ENCODE peak calls at places on chromosomes 13 and 19, in ten cellular contexts. E, T, V, Q, J, X, O, B, W and L are unnamed samples.
A peak's percentile ranks its signal among the peaks of the same experiment; 100 is the strongest.

GRCh38 chr19:39199025-39199424 is 2.3 kb downstream of the NCCRP1 start:
- DNase-seq in X (no peak), Q (no peak), J (peak; percentile 34), B (peak; percentile 66), T (no peak), E (peak; percentile 18), W (no peak), V (no peak), O (no peak), L (peak; percentile 67)

GRCh38 chr13:110387451-110388140 is 80.5 kb downstream of the COL4A2 start:
- DNase-seq in O (peak; percentile 62), J (no peak), Q (no peak), B (no peak), W (no peak), E (no peak), T (peak; percentile 37), X (no peak), V (peak; percentile 64), L (peak; percentile 91)

GRCh38 chr19:5154129-5154798 is 185.4 kb downstream of the KDM4B start:
- DNase-seq in B (peak; percentile 82), T (no peak), Q (no peak), X (peak; percentile 77), O (peak; percentile 81), J (peak; percentile 52), E (no peak), W (no peak), V (no peak), L (peak; percentile 65)

GRCh38 chr13:90461398-90461797 is 886.1 kb upstream of the MIR17HG start:
- DNase-seq in X (no peak), Q (no peak), B (no peak), O (no peak), V (no peak), E (no peak), W (no peak), J (no peak), T (no peak), L (no peak)

GRCh38 chr19:4374451-4375163 is 25.7 kb downstream of the SH3GL1 start:
- DNase-seq in V (no peak), Q (peak; percentile 63), X (peak; percentile 92), O (no peak), J (peak; percentile 73), E (peak; percentile 67), B (no peak), T (no peak), W (no peak), L (peak; percentile 93)

GRCh38 chr13:63184693-63185092 is 1769.0 kb upstream of the PCDH20 start:
- DNase-seq in O (peak; percentile 84), J (no peak), V (no peak), E (no peak), T (no peak), X (no peak), B (no peak), W (peak; percentile 76), Q (peak; percentile 24), L (no peak)

GRCh38 chr13:99282264-99283231 is 24.4 kb upstream of the GPR18 start:
- DNase-seq in E (no peak), V (no peak), B (no peak), Q (no peak), O (no peak), W (no peak), J (no peak), T (no peak), X (no peak), L (no peak)

GRCh38 chr13:102325321-102325720 is 76.5 kb downstream of the FGF14 start:
- DNase-seq in E (no peak), O (no peak), V (no peak), B (no peak), Q (no peak), X (no peak), W (no peak), J (no peak), T (no peak), L (no peak)

GRCh38 chr13:40613192-40613818 is 53.1 kb downstream of the FOXO1 start:
- DNase-seq in O (no peak), Q (no peak), B (no peak), W (no peak), V (no peak), E (peak; percentile 70), X (no peak), T (peak; percentile 30), J (peak; percentile 56), L (peak; percentile 79)

GRCh38 chr13:105783261-105783660 is 752.2 kb downstream of the EFNB2 start:
- DNase-seq in T (no peak), W (no peak), O (no peak), E (no peak), V (no peak), J (no peak), X (no peak), B (no peak), Q (no peak), L (no peak)

GRCh38 chr19:37725181-37725580 is 5.6 kb upstream of the ZNF607 start:
- DNase-seq in V (no peak), O (no peak), X (no peak), Q (no peak), W (no peak), B (no peak), E (no peak), T (no peak), J (no peak), L (no peak)

GRCh38 chr13:73254827-73255226 is 196.0 kb downstream of the KLF5 start:
- DNase-seq in V (no peak), E (peak; percentile 1), J (no peak), X (no peak), B (no peak), Q (no peak), T (no peak), W (no peak), O (no peak), L (no peak)

GRCh38 chr13:97242755-97243497 is 20.8 kb downstream of the MBNL2 start:
- DNase-seq in X (no peak), E (peak; percentile 43), Q (no peak), T (no peak), O (no peak), B (no peak), W (no peak), V (no peak), J (no peak), L (no peak)

DNA sequence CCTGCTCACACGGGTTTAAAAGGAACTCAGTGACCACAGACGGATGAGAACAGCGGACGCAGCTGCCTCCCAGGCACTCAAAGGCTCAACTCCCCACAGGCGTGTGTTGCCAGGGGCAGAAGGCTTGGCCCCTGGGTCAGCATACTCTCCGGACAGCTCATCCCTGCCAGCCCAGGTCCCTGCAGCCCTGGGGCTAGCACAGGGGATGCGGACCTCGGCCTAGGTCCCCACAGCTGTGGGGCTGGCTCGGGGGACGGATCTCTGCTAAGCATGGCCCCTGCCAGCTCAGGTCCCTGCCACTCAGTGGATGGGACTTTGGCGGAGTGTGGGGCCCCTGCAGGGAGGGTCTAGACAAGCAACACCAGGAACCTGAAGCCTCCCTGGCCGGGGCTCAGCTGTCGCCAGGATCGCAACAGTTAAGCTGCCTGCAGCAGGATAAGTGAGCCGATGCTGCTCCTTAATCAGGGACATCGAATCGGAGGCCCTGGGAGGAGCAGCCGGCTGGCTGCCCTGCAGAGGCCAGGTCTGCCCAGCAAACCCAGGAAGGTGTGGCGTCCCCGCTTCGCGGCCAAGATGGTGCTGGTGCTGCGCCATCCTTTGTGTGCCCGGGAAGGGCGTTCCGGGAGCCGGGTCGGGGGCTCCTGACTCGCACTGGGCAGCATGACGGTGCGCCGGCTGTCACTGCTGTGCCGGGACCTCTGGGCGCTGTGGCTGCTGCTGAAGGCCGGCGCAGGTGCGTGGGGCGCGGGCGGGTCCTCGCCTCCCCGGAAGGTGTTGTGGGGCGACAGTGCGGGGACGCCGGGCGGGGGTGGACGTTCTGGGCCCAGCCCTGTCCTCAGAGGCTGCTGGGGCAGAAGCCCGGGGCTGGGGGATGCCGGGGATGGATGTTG is 32.5 kb downstream of the MCF2L start:
- DNase-seq in Q (no peak), B (peak; percentile 95), J (peak; percentile 68), O (peak; percentile 36), X (no peak), V (no peak), T (peak; percentile 79), W (no peak), E (no peak), L (no peak)
- TF ChIP-seq POLR2AphosphoS5 in Q (no peak), B (no peak), J (no peak), O (no peak), X (no peak), V (no peak), T (no peak), W (no peak), E (no peak), L (no peak)

GRCh38 chr13:44234566-44234965 is 139.1 kb upstream of the SERP2 start:
- DNase-seq in B (no peak), Q (no peak), V (no peak), X (no peak), W (no peak), J (no peak), E (no peak), T (no peak), O (no peak), L (no peak)
- H3K4me1 ChIP-seq in B (peaks cover 20% of the 10 kb centered on the region), Q (peaks cover 60% of the 10 kb centered on the region), V (no peaks in the 10 kb centered on the region), X (peaks cover 50% of the 10 kb centered on the region), W (peaks cover 6% of the 10 kb centered on the region), J (peaks cover 55% of the 10 kb centered on the region), E (peaks cover 36% of the 10 kb centered on the region), T (peaks cover 16% of the 10 kb centered on the region), O (no peaks in the 10 kb centered on the region), L (peaks cover 15% of the 10 kb centered on the region)

GRCh38 chr19:18321729-18322091 is 1.2 kb downstream of the LSM4 start:
- DNase-seq in V (no peak), O (no peak), E (no peak), W (no peak), Q (no peak), X (no peak), B (peak; percentile 33), T (no peak), J (no peak), L (no peak)

GRCh38 chr19:18322318-18322758 is 538 bp downstream of the LSM4 start:
- DNase-seq in V (no peak), Q (no peak), X (no peak), W (no peak), J (peak; percentile 55), B (peak; percentile 73), T (no peak), E (peak; percentile 34), O (peak; percentile 81), L (no peak)

GRCh38 chr19:18322759-18323460 is at the start of gene LSM4:
- DNase-seq in J (peak; percentile 100), T (peak; percentile 98), X (peak; percentile 99), V (peak; percentile 98), E (peak; percentile 98), Q (peak; percentile 98), O (peak; percentile 99), W (peak; percentile 95), B (peak; percentile 97), L (peak; percentile 99)

GRCh38 chr19:18319591-18320135 is 3.2 kb downstream of the LSM4 start:
- DNase-seq in T (peak; percentile 16), O (no peak), Q (no peak), X (no peak), J (peak; percentile 77), W (no peak), V (no peak), B (no peak), E (no peak), L (no peak)

GRCh38 chr19:18320865-18321728 is 1.8 kb downstream of the LSM4 start:
- DNase-seq in Q (no peak), V (no peak), J (peak; percentile 62), E (peak; percentile 39), B (no peak), O (no peak), X (no peak), T (no peak), W (no peak), L (no peak)
- TF ChIP-seq POLR2AphosphoS5 in Q (peak; percentile 1), V (no peak), J (no peak), E (no peak), B (no peak), O (no peak), X (no peak), T (no peak), W (no peak), L (no peak)

GRCh38 chr13:24038846-24039330 is 121.6 kb upstream of the SPATA13 start:
- DNase-seq in J (no peak), B (no peak), V (peak; percentile 81), T (peak; percentile 47), O (no peak), Q (no peak), W (no peak), X (no peak), E (no peak), L (no peak)
- H3K4me1 ChIP-seq in J (peaks cover 38% of the 10 kb centered on the region), B (peaks cover 13% of the 10 kb centered on the region), V (peaks cover 5% of the 10 kb centered on the region), T (no peaks in the 10 kb centered on the region), O (no peaks in the 10 kb centered on the region), Q (no peaks in the 10 kb centered on the region), W (peaks cover 5% of the 10 kb centered on the region), X (peaks cover 26% of the 10 kb centered on the region), E (no peaks in the 10 kb centered on the region), L (peaks cover 33% of the 10 kb centered on the region)